ENCODE peak calls at places on chromosomes 4 and X, in seven cellular contexts. V, M, B, J, T, A and Z are unnamed samples.
A peak's percentile ranks its signal among the peaks of the same experiment; 100 is the strongest.

GRCh38 chr4:147854154-147854553 is 122.3 kb downstream of the ARHGAP10 start:
- DNase-seq in V (no peak), M (no peak), B (no peak), J (no peak), T (no peak), A (no peak), Z (no peak)

GRCh38 chrX:51614353-51614752 is 4.4 kb downstream of the CENPVL3 start:
- DNase-seq in V (no peak), M (no peak), B (no peak), J (no peak), T (no peak), A (peak; percentile 17), Z (no peak)

GRCh38 chrX:54785901-54786300 is 12.2 kb downstream of the ITIH6 start:
- DNase-seq in V (no peak), M (no peak), B (no peak), J (no peak), T (peak; percentile 19), A (no peak), Z (no peak)

GRCh38 chr4:165016971-165017370 is 14.8 kb upstream of the TRIM60 start:
- DNase-seq in V (no peak), M (no peak), B (no peak), J (no peak), T (no peak), A (no peak), Z (no peak)

GRCh38 chr4:5785806-5786680 is 75.0 kb downstream of the EVC start:
- DNase-seq in V (no peak), M (no peak), B (no peak), J (no peak), T (peak; percentile 1), A (no peak), Z (no peak)

GRCh38 chr4:73452953-73453700 is 17.1 kb downstream of the AFP start:
- DNase-seq in V (no peak), M (no peak), B (no peak), J (no peak), T (no peak), A (no peak), Z (no peak)

GRCh38 chrX:134371133-134371532 is 88.8 kb upstream of the HPRT1 start:
- DNase-seq in V (no peak), M (no peak), B (no peak), J (no peak), T (no peak), A (no peak), Z (no peak)

GRCh38 chrX:39802906-39803305 is 294.9 kb downstream of the BCOR start:
- DNase-seq in V (no peak), M (no peak), B (no peak), J (no peak), T (no peak), A (no peak), Z (no peak)

GRCh38 chrX:47179221-47179927 is 14.3 kb upstream of the UBA1 start:
- DNase-seq in V (no peak), M (no peak), B (no peak), J (no peak), T (no peak), A (no peak), Z (peak; percentile 52)

GRCh38 chrX:8018916-8019315 is 91.7 kb upstream of the PNPLA4 start:
- DNase-seq in V (no peak), M (no peak), B (no peak), J (no peak), T (no peak), A (no peak), Z (no peak)

GRCh38 chr4:7885216-7886134 is 54.2 kb downstream of the AFAP1 start:
- DNase-seq in V (no peak), M (no peak), B (no peak), J (no peak), T (no peak), A (no peak), Z (no peak)

GRCh38 chrX:107571296-107571998 is 56.9 kb upstream of the PRPS1 start:
- DNase-seq in V (no peak), M (no peak), B (peak; percentile 81), J (no peak), T (no peak), A (no peak), Z (peak; percentile 24)

GRCh38 chr4:99395595-99396364 is 39.4 kb downstream of the ADH7 start:
- DNase-seq in V (no peak), M (no peak), B (no peak), J (no peak), T (no peak), A (no peak), Z (no peak)